ENCODE peak calls at places on chromosomes 4 and X, in five cellular contexts. H is tibial artery, C is SK-MEL-5, A is suprapubic skin, Y is cardiac muscle cell. G is an unnamed sample.

GRCh38 chr4:109313168-109314133 is 11.0 kb upstream of the COL25A1 start:
- DNase-seq in H (no peak), C (no peak), A (no peak), Y (no peak), G (no peak)

GRCh38 chr4:15144249-15144966 is 142.1 kb downstream of the CPEB2 start:
- DNase-seq in H (no peak), C (peak), A (no peak), Y (no peak), G (no peak)

GRCh38 chrX:130120321-130120731 is 10.0 kb upstream of the ELF4 start:
- DNase-seq in H (no peak), C (no peak), A (no peak), Y (peak), G (no peak)

GRCh38 chr4:182246401-182247205 is 3.4 kb downstream of the TENM3 start:
- DNase-seq in H (no peak), C (peak), A (no peak), Y (peak), G (peak)

GRCh38 chr4:1928356-1929235 is 57.4 kb downstream of the NSD2 start:
- DNase-seq in H (no peak), C (no peak), A (no peak), Y (no peak), G (no peak)

GRCh38 chr4:108118505-108118904 is 50.2 kb downstream of the LEF1 start:
- DNase-seq in H (no peak), C (no peak), A (no peak), Y (no peak), G (no peak)

GRCh38 chrX:120749141-120749846 is 119.4 kb upstream of the C1GALT1C1 start:
- DNase-seq in H (no peak), C (no peak), A (no peak), Y (no peak), G (no peak)

GRCh38 chr4:24802648-24803047 is 7.3 kb downstream of the SOD3 start:
- DNase-seq in H (no peak), C (no peak), A (no peak), Y (no peak), G (no peak)

GRCh38 chr4:129379429-129379828 is 283.5 kb downstream of the C4orf33 start:
- DNase-seq in H (no peak), C (no peak), A (no peak), Y (no peak), G (no peak)

GRCh38 chr4:140242357-140243284 is 88.6 kb upstream of the MAML3 start:
- DNase-seq in H (no peak), C (no peak), A (no peak), Y (no peak), G (no peak)

GRCh38 chr4:24226018-24226417 is 336.2 kb upstream of the PPARGC1A start:
- DNase-seq in H (no peak), C (no peak), A (no peak), Y (no peak), G (no peak)

GRCh38 chr4:154491341-154491679 is 289 bp downstream of the DCHS2 start:
- DNase-seq in H (no peak), C (no peak), A (no peak), Y (peak), G (no peak)

GRCh38 chr4:41070516-41071281 is 143.6 kb downstream of the APBB2 start:
- DNase-seq in H (no peak), C (no peak), A (no peak), Y (no peak), G (no peak)

GRCh38 chr4:152369203-152369902 is 166.5 kb downstream of the FBXW7 start:
- DNase-seq in H (no peak), C (no peak), A (no peak), Y (peak), G (no peak)

GRCh38 chr4:53365121-53365485 is 758 bp downstream of the SCFD2 start:
- DNase-seq in H (no peak), C (no peak), A (no peak), Y (peak), G (peak)

GRCh38 chr4:111806331-111806730 is 338.9 kb upstream of the FAM241A start:
- DNase-seq in H (no peak), C (peak), A (no peak), Y (peak), G (no peak)

GRCh38 chr4:26197018-26197779 is 123.6 kb upstream of the RBPJ start:
- DNase-seq in H (no peak), C (no peak), A (no peak), Y (no peak), G (peak)

GRCh38 chr4:109977854-109978501 is 65.3 kb downstream of the EGF start:
- DNase-seq in H (no peak), C (peak), A (no peak), Y (peak), G (no peak)

GRCh38 chr4:112453321-112453720 is 62.7 kb downstream of the NEUROG2 start:
- DNase-seq in H (no peak), C (no peak), A (no peak), Y (no peak), G (no peak)

GRCh38 chr4:81757706-81758105 is 286.0 kb upstream of the RASGEF1B start:
- DNase-seq in H (peak), C (no peak), A (no peak), Y (no peak), G (no peak)

GRCh38 chrX:114889454-114889853 is 128.0 kb downstream of the IL13RA2 start:
- DNase-seq in H (no peak), C (no peak), A (no peak), Y (no peak), G (no peak)

GRCh38 chr4:157170321-157170720 is 50.2 kb upstream of the GRIA2 start:
- DNase-seq in H (no peak), C (no peak), A (no peak), Y (no peak), G (no peak)

GRCh38 chr4:53963336-53963735 is 101.1 kb downstream of the CHIC2 start:
- DNase-seq in H (no peak), C (no peak), A (no peak), Y (no peak), G (no peak)

GRCh38 chrX:123881330-123881729 is 21.5 kb downstream of the XIAP start:
- DNase-seq in H (no peak), C (no peak), A (no peak), Y (no peak), G (no peak)

GRCh38 chrX:10534611-10535010 is 85.8 kb downstream of the MID1 start:
- DNase-seq in H (no peak), C (no peak), A (no peak), Y (no peak), G (no peak)

GRCh38 chr4:28241021-28241420 is 1380.4 kb downstream of the STIM2 start:
- DNase-seq in H (no peak), C (no peak), A (no peak), Y (no peak), G (no peak)

GRCh38 chr4:16770887-16771286 is 127.6 kb downstream of the LDB2 start:
- DNase-seq in H (no peak), C (no peak), A (no peak), Y (no peak), G (no peak)

GRCh38 chr4:79294064-79294463 is 31.8 kb downstream of the NAA11 start:
- DNase-seq in H (no peak), C (no peak), A (no peak), Y (no peak), G (no peak)

GRCh38 chr4:38673109-38673978 is 9.3 kb downstream of the KLF3 start:
- DNase-seq in H (no peak), C (no peak), A (peak), Y (peak), G (no peak)

GRCh38 chr4:1566838-1567518 is 117.1 kb downstream of the FAM53A start:
- DNase-seq in H (no peak), C (no peak), A (peak), Y (no peak), G (no peak)

GRCh38 chr4:71004281-71004851 is 10.9 kb downstream of the DCK start:
- DNase-seq in H (no peak), C (no peak), A (no peak), Y (peak), G (no peak)

GRCh38 chr4:54187148-54187547 is 41.9 kb upstream of the PDGFRA start:
- DNase-seq in H (peak), C (no peak), A (no peak), Y (peak), G (no peak)

GRCh38 chr4:105440890-105441289 is 33.0 kb downstream of the PPA2 start:
- DNase-seq in H (no peak), C (no peak), A (no peak), Y (no peak), G (no peak)

GRCh38 chr4:147110968-147111367 is 165.3 kb upstream of the TTC29 start:
- DNase-seq in H (no peak), C (no peak), A (no peak), Y (no peak), G (no peak)